ENCODE peak calls at places on chromosomes 16 and 17, in four cellular contexts. C, J, V and Z are unnamed samples. For H3K4me1, the result is how much of the 10 kb centered on the place peaks cover.

GRCh38 chr17:61490540-61490975 is 38.3 kb downstream of the TBX4 start:
- DNase-seq in C (no peak), J (no peak), V (no peak), Z (peak)

GRCh38 chr17:58806046-58806445 is 50.4 kb downstream of the PPM1E start:
- DNase-seq in C (no peak), J (no peak), V (no peak), Z (no peak)

GRCh38 chr16:17029602-17030350 is 441.0 kb downstream of the XYLT1 start:
- DNase-seq in C (no peak), J (no peak), V (no peak), Z (no peak)

GRCh38 chr17:14581181-14581830 is 280.4 kb downstream of the HS3ST3B1 start:
- DNase-seq in C (peak), J (peak), V (no peak), Z (no peak)

GRCh38 chr16:84220851-84221250 is 19.0 kb downstream of the KCNG4 start:
- DNase-seq in C (no peak), J (no peak), V (no peak), Z (no peak)

GRCh38 chr16:3832669-3833068 is 47.8 kb downstream of the CREBBP start:
- DNase-seq in C (no peak), J (no peak), V (no peak), Z (no peak)

GRCh38 chr17:42241871-42242270 is 34.3 kb downstream of the STAT5B start:
- DNase-seq in C (no peak), J (no peak), V (no peak), Z (no peak)

GRCh38 chr17:40038882-40039513 is 15.2 kb downstream of the MED24 start:
- DNase-seq in C (peak), J (peak), V (no peak), Z (peak)

GRCh38 chr16:64695684-64696083 is 426.2 kb downstream of the CDH11 start:
- DNase-seq in C (no peak), J (no peak), V (no peak), Z (no peak)

GRCh38 chr16:74563828-74564263 is 43.1 kb downstream of the GLG1 start:
- DNase-seq in C (no peak), J (no peak), V (no peak), Z (no peak)

DNA sequence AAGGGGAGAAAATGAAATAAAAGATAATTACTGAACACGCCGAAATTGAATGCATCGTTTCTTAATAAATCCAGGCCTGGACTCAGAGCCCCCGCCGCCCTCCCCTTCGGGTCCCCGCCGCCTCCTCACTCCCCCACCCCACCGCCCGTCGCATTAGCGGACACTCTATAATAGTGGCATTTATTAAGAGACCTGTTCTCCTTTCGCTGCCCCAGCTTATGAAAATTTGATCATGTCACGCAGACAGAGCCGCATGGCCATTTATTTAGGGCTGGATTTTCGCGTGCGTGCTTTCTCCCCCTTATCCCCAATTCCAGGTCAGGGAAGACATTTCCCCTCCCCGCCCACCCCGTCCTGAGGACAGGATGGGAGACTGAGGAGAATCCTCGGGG is 6.3 kb upstream of the HOXB2 start:
- DNase-seq in C (no peak), J (no peak), V (no peak), Z (no peak)
- H3K4me1 ChIP-seq in C (under half), J (under half), V (under half), Z (half or more)

GRCh38 chr17:72700226-72700625 is 392.3 kb downstream of the SLC39A11 start:
- DNase-seq in C (no peak), J (no peak), V (no peak), Z (no peak)
- H3K4me1 ChIP-seq in C (under half), J (under half), V (under half), Z (under half)

DNA sequence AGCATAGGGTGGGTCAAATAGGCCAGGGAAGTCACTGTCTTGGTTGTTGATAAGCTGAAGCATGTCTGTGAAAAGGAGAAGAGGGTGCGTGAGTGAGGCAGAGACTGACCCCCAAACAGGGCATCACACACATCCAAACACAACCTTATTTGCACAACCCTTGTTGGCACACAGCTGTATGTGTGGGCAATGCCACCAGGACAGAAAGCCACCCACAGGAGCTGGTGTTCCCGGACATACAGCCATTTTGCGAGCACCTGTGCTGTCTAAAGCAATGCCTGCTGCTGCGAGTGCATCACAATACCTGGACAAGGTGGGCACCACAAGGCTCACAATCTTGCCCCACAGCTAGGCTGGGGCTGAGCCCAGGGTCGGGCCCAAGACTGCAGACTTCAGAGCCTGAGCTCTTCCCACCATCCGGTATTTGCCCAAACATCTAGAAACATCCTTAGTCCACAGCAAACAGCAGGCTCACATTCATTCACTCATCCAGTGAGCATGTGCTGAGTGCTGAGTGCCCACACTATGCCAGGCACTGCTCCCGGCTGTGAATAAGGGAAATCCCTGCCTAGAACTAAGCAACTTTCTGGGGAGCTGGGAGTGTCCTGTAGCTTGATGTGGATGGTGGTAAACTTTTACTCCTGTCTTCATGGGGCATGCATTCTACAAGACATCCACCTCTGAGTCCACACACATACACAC is 16.2 kb downstream of the SREBF1 start:
- DNase-seq in C (no peak), J (no peak), V (no peak), Z (no peak)
- H3K4me1 ChIP-seq in C (under half), J (under half), V (half or more), Z (under half)

GRCh38 chr17:3968886-3969524 is 4.8 kb upstream of the ATP2A3 start:
- DNase-seq in C (no peak), J (no peak), V (no peak), Z (peak)
- H3K4me1 ChIP-seq in C (under half), J (under half), V (under half), Z (under half)

GRCh38 chr16:89388536-89388935 is 101.8 kb downstream of the ANKRD11 start:
- DNase-seq in C (no peak), J (no peak), V (no peak), Z (no peak)
- H3K4me1 ChIP-seq in C (under half), J (under half), V (under half), Z (under half)

GRCh38 chr16:53084736-53085538 is 30.1 kb downstream of the CHD9 start:
- DNase-seq in C (no peak), J (no peak), V (no peak), Z (peak)

GRCh38 chr16:53084141-53084541 is 29.4 kb downstream of the CHD9 start:
- DNase-seq in C (no peak), J (no peak), V (no peak), Z (no peak)

GRCh38 chr16:53081686-53082407 is 27.1 kb downstream of the CHD9 start:
- DNase-seq in C (no peak), J (no peak), V (no peak), Z (no peak)

GRCh38 chr16:53082509-53082908 is 27.7 kb downstream of the CHD9 start:
- DNase-seq in C (no peak), J (no peak), V (no peak), Z (no peak)

GRCh38 chr16:53083123-53083522 is 28.3 kb downstream of the CHD9 start:
- DNase-seq in C (no peak), J (no peak), V (no peak), Z (peak)
- H3K4me1 ChIP-seq in C (under half), J (under half), V (under half), Z (under half)

GRCh38 chr17:4525691-4526397 is 27.2 kb downstream of the SPNS2 start:
- DNase-seq in C (no peak), J (no peak), V (no peak), Z (no peak)
- H3K4me1 ChIP-seq in C (under half), J (under half), V (under half), Z (under half)